ENCODE peak calls at places on chromosomes 11 and 22, in five cellular contexts. D is GM23338, C is A549, A is uterus, T is heart left ventricle. W is an unnamed sample. For H3K4me1, the result is how much of the 10 kb centered on the place peaks cover.

GRCh38 chr11:76161261-76161961 is 44.9 kb downstream of the WNT11 start:
- DNase-seq in D (no peak), C (no peak), A (no peak), T (peak), W (peak)

GRCh38 chr11:61973603-61974162 is 6.2 kb upstream of the FTH1 start:
- DNase-seq in D (no peak), C (no peak), A (no peak), T (no peak), W (no peak)

GRCh38 chr11:77345621-77346020 is 44.1 kb upstream of the GDPD4 start:
- DNase-seq in D (no peak), C (no peak), A (no peak), T (no peak), W (no peak)

GRCh38 chr11:62001450-62002178 is 34.2 kb upstream of the FTH1 start:
- DNase-seq in D (no peak), C (no peak), A (peak), T (peak), W (peak)

GRCh38 chr22:27032121-27032761 is 374.9 kb downstream of the MIAT start:
- DNase-seq in D (peak), C (no peak), A (peak), T (peak), W (peak)

GRCh38 chr11:37264060-37264459 is 666.0 kb upstream of the RAG2 start:
- DNase-seq in D (no peak), C (no peak), A (no peak), T (no peak), W (no peak)

GRCh38 chr22:44544523-44545433 is 46.7 kb upstream of the RTL6 start:
- DNase-seq in D (no peak), C (no peak), A (no peak), T (no peak), W (no peak)

GRCh38 chr11:63917685-63918523 is 940 bp upstream of the RCOR2 start:
- DNase-seq in D (peak), C (peak), A (peak), T (peak), W (peak)

GRCh38 chr22:50173983-50174355 is 3.4 kb downstream of the PANX2 start:
- DNase-seq in D (no peak), C (no peak), A (no peak), T (no peak), W (peak)

GRCh38 chr22:29916007-29916544 is 33.1 kb downstream of the MTMR3 start:
- DNase-seq in D (no peak), C (no peak), A (no peak), T (no peak), W (no peak)

GRCh38 chr22:42299586-42300285 is 29.3 kb upstream of the TCF20 start:
- DNase-seq in D (peak), C (no peak), A (no peak), T (no peak), W (peak)

GRCh38 chr11:72574046-72574445 is 100.2 kb downstream of the PDE2A start:
- DNase-seq in D (no peak), C (no peak), A (no peak), T (no peak), W (no peak)

GRCh38 chr22:46661221-46661851 is 41.1 kb downstream of the GRAMD4 start:
- DNase-seq in D (no peak), C (peak), A (no peak), T (peak), W (peak)

GRCh38 chr11:69183613-69184012 is 27.9 kb downstream of the SMIM38 start:
- DNase-seq in D (no peak), C (no peak), A (no peak), T (no peak), W (no peak)

GRCh38 chr11:124050770-124051169 is 9.6 kb upstream of the OR10G7 start:
- DNase-seq in D (no peak), C (no peak), A (no peak), T (no peak), W (no peak)

GRCh38 chr11:81874627-81875026 is 859.0 kb downstream of the FAM181B start:
- DNase-seq in D (peak), C (no peak), A (no peak), T (no peak), W (no peak)

GRCh38 chr11:99351620-99352019 is 330.9 kb downstream of the CNTN5 start:
- DNase-seq in D (no peak), C (no peak), A (no peak), T (no peak), W (no peak)

GRCh38 chr11:102600666-102601065 is 24.5 kb downstream of the MMP20 start:
- DNase-seq in D (no peak), C (peak), A (no peak), T (no peak), W (no peak)

GRCh38 chr11:123300874-123301695 is 106.0 kb upstream of the CLMP start:
- DNase-seq in D (no peak), C (no peak), A (no peak), T (no peak), W (no peak)

GRCh38 chr11:15190611-15191010 is 75.9 kb downstream of the INSC start:
- DNase-seq in D (no peak), C (no peak), A (no peak), T (no peak), W (no peak)

GRCh38 chr11:40130427-40130826 is 1329.0 kb downstream of the LRRC4C start:
- DNase-seq in D (peak), C (no peak), A (no peak), T (no peak), W (no peak)

GRCh38 chr11:47430524-47430923 is 4.3 kb upstream of the PSMC3 start:
- DNase-seq in D (no peak), C (no peak), A (no peak), T (no peak), W (no peak)

GRCh38 chr11:62260261-62260953 is 9.6 kb upstream of the SCGB2A2 start:
- DNase-seq in D (peak), C (no peak), A (no peak), T (no peak), W (no peak)

GRCh38 chr22:27467039-27467438 is 334.5 kb downstream of the MN1 start:
- DNase-seq in D (no peak), C (no peak), A (no peak), T (no peak), W (no peak)

GRCh38 chr22:20149257-20150250 is 1.3 kb downstream of the CCDC188 start:
- DNase-seq in D (no peak), C (no peak), A (no peak), T (no peak), W (no peak)

GRCh38 chr11:57641426-57641825 is 8.3 kb downstream of the YPEL4 start:
- DNase-seq in D (peak), C (peak), A (no peak), T (no peak), W (no peak)

GRCh38 chr11:78586452-78587046 is 11.9 kb upstream of the NARS2 start:
- DNase-seq in D (peak), C (peak), A (no peak), T (no peak), W (no peak)
- TF ChIP-seq CTCF in D (peak), C (peak), A (no peak), T (peak), W (no peak)

GRCh38 chr11:83158474-83158786 is 1.5 kb downstream of the PCF11 start:
- DNase-seq in D (no peak), C (no peak), A (no peak), T (no peak), W (no peak)
- H3K27ac ChIP-seq in D (peak), C (peak), A (peak), T (peak), W (peak)

GRCh38 chr11:67271212-67271547 is 4.9 kb downstream of the GRK2 start:
- DNase-seq in D (no peak), C (no peak), A (no peak), T (peak), W (no peak)
- H3K4me1 ChIP-seq in D (under half), C (under half), A (half or more), T (half or more), W (half or more)

GRCh38 chr11:70270877-70271634 is 566 bp downstream of the PPFIA1 start:
- DNase-seq in D (peak), C (peak), A (peak), T (peak), W (peak)
- TF ChIP-seq CTCF in D (no peak), C (peak), A (peak), T (no peak), W (peak)

GRCh38 chr22:37198290-37199102 is 10.4 kb upstream of the C1QTNF6 start:
- DNase-seq in D (peak), C (peak), A (peak), T (peak), W (peak)

GRCh38 chr22:37196539-37197450 is 8.7 kb upstream of the C1QTNF6 start:
- DNase-seq in D (no peak), C (peak), A (peak), T (peak), W (peak)

GRCh38 chr22:37195921-37196320 is 7.9 kb upstream of the C1QTNF6 start:
- DNase-seq in D (no peak), C (no peak), A (peak), T (peak), W (no peak)

GRCh38 chr22:37199103-37199838 is 11.2 kb upstream of the C1QTNF6 start:
- DNase-seq in D (peak), C (peak), A (peak), T (peak), W (peak)

GRCh38 chr22:37197451-37198289 is 9.6 kb upstream of the C1QTNF6 start:
- DNase-seq in D (no peak), C (peak), A (peak), T (peak), W (peak)
- H3K27ac ChIP-seq in D (no peak), C (peak), A (peak), T (peak), W (peak)

GRCh38 chr11:44752727-44753126 is 26.0 kb downstream of the TSPAN18 start:
- DNase-seq in D (no peak), C (no peak), A (no peak), T (no peak), W (no peak)

GRCh38 chr11:44750440-44751005 is 23.8 kb downstream of the TSPAN18 start:
- DNase-seq in D (no peak), C (no peak), A (no peak), T (no peak), W (no peak)

GRCh38 chr11:44749160-44749559 is 22.4 kb downstream of the TSPAN18 start:
- DNase-seq in D (no peak), C (no peak), A (no peak), T (no peak), W (no peak)

GRCh38 chr11:44752262-44752661 is 25.5 kb downstream of the TSPAN18 start:
- DNase-seq in D (no peak), C (no peak), A (no peak), T (no peak), W (no peak)

DNA sequence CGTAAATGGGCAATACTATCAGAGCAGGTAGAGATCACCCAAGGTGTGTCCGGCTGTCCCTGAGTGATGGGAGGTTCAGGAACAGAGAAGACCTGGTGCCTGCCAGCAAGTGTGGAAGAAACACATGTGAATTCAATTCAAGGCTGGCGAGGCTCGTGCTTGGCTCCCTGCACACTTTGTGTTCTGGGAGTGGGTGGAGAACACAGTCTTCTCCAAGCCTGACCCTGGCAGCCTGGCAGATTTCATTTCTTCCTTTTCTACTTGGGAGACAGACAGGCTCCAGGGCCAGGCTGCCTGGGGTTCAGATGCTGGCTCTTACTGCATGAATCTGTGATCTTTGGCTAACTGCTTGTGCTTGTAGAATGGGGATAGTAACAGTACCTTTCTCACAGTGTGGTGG is 24.3 kb downstream of the TSPAN18 start:
- DNase-seq in D (no peak), C (no peak), A (no peak), T (no peak), W (no peak)
- H3K4me1 ChIP-seq in D (under half), C (under half), A (under half), T (half or more), W (under half)

DNA sequence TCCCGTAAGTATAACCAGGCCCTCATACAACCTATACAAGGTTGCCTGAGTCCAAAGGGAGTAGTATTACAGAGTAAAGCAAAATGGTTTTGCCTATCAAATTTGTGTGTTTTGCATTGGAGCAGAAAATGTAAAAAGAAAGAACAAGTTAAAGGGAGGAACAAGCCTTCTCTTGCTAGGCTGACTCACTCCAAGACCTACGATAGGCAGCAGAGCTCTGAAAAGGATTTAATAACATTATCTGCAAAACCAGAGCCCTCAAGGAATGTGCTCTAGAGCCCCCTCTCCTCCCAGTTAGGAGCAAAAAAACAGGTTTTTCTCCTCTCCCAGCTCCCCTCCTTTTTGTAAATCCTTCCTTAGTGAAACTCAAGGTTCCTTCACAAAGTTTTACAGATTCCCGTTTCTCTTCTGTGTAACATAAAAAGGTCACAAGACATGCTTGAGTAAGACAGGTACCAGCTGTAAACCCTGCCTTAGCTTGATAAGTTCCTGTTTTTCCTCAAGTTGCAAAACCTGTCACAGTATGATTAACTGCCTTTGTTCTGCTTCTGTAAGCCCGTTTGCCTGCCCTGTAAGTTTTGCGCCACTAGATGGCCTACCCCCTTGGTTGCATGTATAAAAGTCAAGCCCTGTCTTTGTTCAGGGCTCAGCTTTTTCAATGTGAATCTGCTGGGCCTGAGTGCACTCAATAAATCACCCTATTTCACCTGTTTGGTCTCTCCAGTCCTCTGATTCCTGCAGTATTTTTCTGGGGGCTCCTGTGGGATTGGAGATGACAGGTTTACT is 498.2 kb downstream of the KCNA4 start:
- DNase-seq in D (peak), C (no peak), A (no peak), T (no peak), W (no peak)
- TF ChIP-seq CTCF in D (peak), C (no peak), A (no peak), T (no peak), W (no peak)

GRCh38 chr11:108628326-108628725 is 34.8 kb upstream of the EXPH5 start:
- DNase-seq in D (no peak), C (no peak), A (no peak), T (no peak), W (peak)

GRCh38 chr11:108632041-108632440 is 32.8 kb upstream of the DDX10 start:
- DNase-seq in D (no peak), C (no peak), A (no peak), T (no peak), W (no peak)

GRCh38 chr11:108624196-108624925 is 30.8 kb upstream of the EXPH5 start:
- DNase-seq in D (no peak), C (no peak), A (no peak), T (no peak), W (no peak)

GRCh38 chr11:108628812-108629211 is 35.2 kb upstream of the EXPH5 start:
- DNase-seq in D (no peak), C (no peak), A (no peak), T (no peak), W (no peak)

DNA sequence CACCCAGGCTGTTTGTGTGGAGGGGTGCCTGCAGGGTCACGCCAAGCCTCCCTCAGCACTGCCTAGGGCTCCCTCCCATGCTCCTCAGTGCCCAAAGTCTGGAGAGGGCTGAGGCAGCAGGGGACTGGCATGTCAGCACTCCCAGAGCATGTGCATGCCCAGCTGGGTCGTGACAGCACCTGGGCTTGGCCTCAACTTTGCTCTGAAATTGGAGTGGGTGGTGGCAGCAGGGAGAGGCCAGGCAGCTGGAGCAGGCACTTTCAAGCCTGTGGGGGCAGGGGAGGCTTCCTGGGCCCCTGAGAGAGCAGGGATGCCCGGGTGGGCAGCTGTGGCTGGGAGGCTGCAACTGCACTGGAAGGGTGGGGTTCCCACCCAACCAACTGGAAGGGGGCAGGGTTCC is 35.6 kb upstream of the DDX10 start:
- DNase-seq in D (no peak), C (no peak), A (no peak), T (no peak), W (no peak)
- H3K27ac ChIP-seq in D (no peak), C (no peak), A (no peak), T (no peak), W (no peak)

DNA sequence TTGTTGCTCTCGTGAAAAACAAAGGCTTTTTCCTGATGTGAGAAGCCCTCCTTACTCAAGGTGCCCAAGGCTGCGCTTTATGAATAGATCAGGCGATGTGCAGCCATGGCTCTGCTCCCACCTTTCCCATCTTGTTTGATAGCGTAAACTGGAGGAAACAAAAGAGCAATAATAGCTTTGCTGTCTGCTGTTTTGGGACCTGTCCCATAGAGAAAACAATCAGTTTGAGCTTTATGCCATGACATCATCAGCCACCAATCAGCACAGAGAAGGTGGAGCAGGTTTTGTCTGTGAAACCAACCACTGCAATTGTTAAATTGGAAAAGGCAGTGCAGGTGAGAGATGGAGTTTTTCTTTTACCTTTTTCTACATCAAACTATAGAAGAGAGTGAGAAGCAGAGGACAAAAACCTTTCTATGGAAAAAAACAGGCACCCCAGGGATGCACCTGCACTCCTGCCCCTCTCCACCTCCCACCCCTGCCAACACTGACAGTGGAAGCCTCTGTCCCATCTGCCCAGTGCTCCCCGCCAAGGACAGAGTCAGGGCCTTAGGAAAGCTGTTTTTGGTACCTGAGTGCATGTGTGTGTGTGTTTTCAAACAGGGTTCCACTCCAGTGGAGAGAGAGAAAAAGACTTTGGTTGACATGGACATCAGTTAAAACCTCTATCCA is 80.7 kb downstream of the MICAL3 start:
- DNase-seq in D (no peak), C (no peak), A (no peak), T (no peak), W (no peak)
- H3K4me1 ChIP-seq in D (under half), C (under half), A (under half), T (half or more), W (under half)